ENCODE peak calls at places on chromosomes 1 and 21, in four cellular contexts. One of them, this sample, is unnamed.
A peak's percentile ranks its signal among the peaks of the same experiment; 100 is the strongest.

GRCh38 chr1:21518774-21519455 is 9.7 kb downstream of the ALPL start:
- DNase-seq in left lung: no peak
- DNase-seq in neuronal stem cell: no peak
- DNase-seq in stomach: no peak
- DNase-seq in this sample: no peak

GRCh38 chr21:42013901-42014300 is 3.7 kb upstream of the ZBTB21 start:
- DNase-seq in left lung: no peak
- DNase-seq in neuronal stem cell: no peak
- DNase-seq in stomach: no peak
- DNase-seq in this sample: no peak

GRCh38 chr1:11653616-11654570 is at the start of gene FBXO2:
- DNase-seq in left lung: no peak
- DNase-seq in neuronal stem cell: peak; percentile 51
- DNase-seq in stomach: peak; percentile 71
- DNase-seq in this sample: no peak

GRCh38 chr21:27831821-27832569 is 865.1 kb upstream of the ADAMTS5 start:
- DNase-seq in left lung: no peak
- DNase-seq in neuronal stem cell: no peak
- DNase-seq in stomach: no peak
- DNase-seq in this sample: no peak

GRCh38 chr1:16226495-16227179 is 10.3 kb downstream of the CPLANE2 start:
- DNase-seq in left lung: peak; percentile 79
- DNase-seq in neuronal stem cell: no peak
- DNase-seq in stomach: peak; percentile 80
- DNase-seq in this sample: no peak

GRCh38 chr1:9651565-9652378 is at the start of gene PIK3CD:
- DNase-seq in left lung: no peak
- DNase-seq in neuronal stem cell: peak; percentile 70
- DNase-seq in stomach: no peak
- DNase-seq in this sample: no peak

GRCh38 chr21:34881421-34881820 is 167.7 kb downstream of the RUNX1 start:
- DNase-seq in left lung: no peak
- DNase-seq in neuronal stem cell: no peak
- DNase-seq in stomach: no peak
- DNase-seq in this sample: no peak

GRCh38 chr1:215835951-215836350 is 268.8 kb downstream of the KCTD3 start:
- DNase-seq in left lung: no peak
- DNase-seq in neuronal stem cell: no peak
- DNase-seq in stomach: no peak
- DNase-seq in this sample: no peak

GRCh38 chr21:42376338-42376982 is 10.1 kb upstream of the TFF1 start:
- DNase-seq in left lung: no peak
- DNase-seq in neuronal stem cell: no peak
- DNase-seq in stomach: peak; percentile 88
- DNase-seq in this sample: no peak

GRCh38 chr1:246043556-246043955 is 463.5 kb downstream of the SMYD3 start:
- DNase-seq in left lung: no peak
- DNase-seq in neuronal stem cell: no peak
- DNase-seq in stomach: no peak
- DNase-seq in this sample: no peak

GRCh38 chr1:29240400-29240837 is 4.1 kb downstream of the PTPRU start:
- DNase-seq in left lung: no peak
- DNase-seq in neuronal stem cell: no peak
- DNase-seq in stomach: no peak
- DNase-seq in this sample: no peak

GRCh38 chr1:156551866-156552265 is 20.5 kb downstream of the IQGAP3 start:
- DNase-seq in left lung: no peak
- DNase-seq in neuronal stem cell: no peak
- DNase-seq in stomach: no peak
- DNase-seq in this sample: no peak

GRCh38 chr1:18923721-18924610 is 21.6 kb upstream of the ALDH4A1 start:
- DNase-seq in left lung: no peak
- DNase-seq in neuronal stem cell: no peak
- DNase-seq in stomach: no peak
- DNase-seq in this sample: no peak

GRCh38 chr1:243916160-243916559 is 66.1 kb upstream of the AKT3 start:
- DNase-seq in left lung: no peak
- DNase-seq in neuronal stem cell: no peak
- DNase-seq in stomach: no peak
- DNase-seq in this sample: no peak

GRCh38 chr21:21226472-21226871 is 228.3 kb downstream of the NCAM2 start:
- DNase-seq in left lung: no peak
- DNase-seq in neuronal stem cell: no peak
- DNase-seq in stomach: no peak
- DNase-seq in this sample: no peak

GRCh38 chr1:44316231-44316759 is 38.8 kb downstream of the ERI3 start:
- DNase-seq in left lung: no peak
- DNase-seq in neuronal stem cell: no peak
- DNase-seq in stomach: no peak
- DNase-seq in this sample: peak; percentile 87

GRCh38 chr1:112337028-112337531 is 58.9 kb upstream of the CTTNBP2NL start:
- DNase-seq in left lung: peak; percentile 46
- DNase-seq in neuronal stem cell: no peak
- DNase-seq in stomach: peak; percentile 34
- DNase-seq in this sample: no peak

GRCh38 chr21:36909423-36909822 is 57.0 kb downstream of the HLCS start:
- DNase-seq in left lung: no peak
- DNase-seq in neuronal stem cell: no peak
- DNase-seq in stomach: no peak
- DNase-seq in this sample: no peak

GRCh38 chr1:47940321-47940720 is 56.9 kb downstream of the TRABD2B start:
- DNase-seq in left lung: no peak
- DNase-seq in neuronal stem cell: no peak
- DNase-seq in stomach: no peak
- DNase-seq in this sample: no peak

GRCh38 chr1:150966011-150966410 is 8.6 kb downstream of the CERS2 start:
- DNase-seq in left lung: no peak
- DNase-seq in neuronal stem cell: no peak
- DNase-seq in stomach: no peak
- DNase-seq in this sample: no peak

GRCh38 chr1:197948926-197949899 is 32.0 kb downstream of the LHX9 start:
- DNase-seq in left lung: no peak
- DNase-seq in neuronal stem cell: no peak
- DNase-seq in stomach: no peak
- DNase-seq in this sample: peak; percentile 20

GRCh38 chr1:190608282-190608681 is 130.6 kb upstream of the BRINP3 start:
- DNase-seq in left lung: no peak
- DNase-seq in neuronal stem cell: no peak
- DNase-seq in stomach: no peak
- DNase-seq in this sample: no peak

GRCh38 chr1:101567582-101568189 is 330.9 kb downstream of the S1PR1 start:
- DNase-seq in left lung: no peak
- DNase-seq in neuronal stem cell: peak; percentile 5
- DNase-seq in stomach: peak; percentile 31
- DNase-seq in this sample: peak; percentile 49

GRCh38 chr1:88736633-88737248 is 52.7 kb downstream of the PKN2 start:
- DNase-seq in left lung: no peak
- DNase-seq in neuronal stem cell: no peak
- DNase-seq in stomach: no peak
- DNase-seq in this sample: peak; percentile 69

GRCh38 chr1:162168261-162168660 is 98.8 kb downstream of the NOS1AP start:
- DNase-seq in left lung: no peak
- DNase-seq in neuronal stem cell: no peak
- DNase-seq in stomach: peak; percentile 90
- DNase-seq in this sample: no peak

GRCh38 chr21:45856422-45856821 is 125.1 kb upstream of the COL6A1 start:
- DNase-seq in left lung: no peak
- DNase-seq in neuronal stem cell: no peak
- DNase-seq in stomach: peak; percentile 20
- DNase-seq in this sample: peak; percentile 40

GRCh38 chr21:25963186-25963585 is 207.4 kb downstream of the APP start:
- DNase-seq in left lung: no peak
- DNase-seq in neuronal stem cell: no peak
- DNase-seq in stomach: no peak
- DNase-seq in this sample: no peak

GRCh38 chr1:116882866-116883265 is 26.9 kb upstream of the PTGFRN start:
- DNase-seq in left lung: no peak
- DNase-seq in neuronal stem cell: no peak
- DNase-seq in stomach: no peak
- DNase-seq in this sample: no peak
- H3K4me1 ChIP-seq in left lung: peaks cover 10% of the 10 kb centered on the region
- H3K4me1 ChIP-seq in neuronal stem cell: peaks cover 16% of the 10 kb centered on the region
- H3K4me1 ChIP-seq in stomach: peaks cover 29% of the 10 kb centered on the region
- H3K4me1 ChIP-seq in this sample: peaks cover 16% of the 10 kb centered on the region

GRCh38 chr1:230708631-230709580 is 5.0 kb downstream of the AGT start:
- DNase-seq in left lung: no peak
- DNase-seq in neuronal stem cell: no peak
- DNase-seq in stomach: no peak
- DNase-seq in this sample: no peak
- H3K4me1 ChIP-seq in left lung: no peaks in the 10 kb centered on the region
- H3K4me1 ChIP-seq in neuronal stem cell: peaks cover under 1% of the 10 kb centered on the region
- H3K4me1 ChIP-seq in stomach: peaks cover 6% of the 10 kb centered on the region
- H3K4me1 ChIP-seq in this sample: no peaks in the 10 kb centered on the region

GRCh38 chr1:109500886-109501285 is 7.0 kb downstream of the CYB561D1 start:
- DNase-seq in left lung: no peak
- DNase-seq in neuronal stem cell: no peak
- DNase-seq in stomach: no peak
- DNase-seq in this sample: no peak

GRCh38 chr1:109503935-109504334 is 5.6 kb downstream of the AMIGO1 start:
- DNase-seq in left lung: no peak
- DNase-seq in neuronal stem cell: no peak
- DNase-seq in stomach: no peak
- DNase-seq in this sample: no peak

GRCh38 chr1:109499661-109500536 is 6.0 kb downstream of the CYB561D1 start:
- DNase-seq in left lung: no peak
- DNase-seq in neuronal stem cell: no peak
- DNase-seq in stomach: peak; percentile 66
- DNase-seq in this sample: peak; percentile 67

GRCh38 chr1:109502368-109502851 is 7.1 kb downstream of the AMIGO1 start:
- DNase-seq in left lung: no peak
- DNase-seq in neuronal stem cell: no peak
- DNase-seq in stomach: no peak
- DNase-seq in this sample: no peak

DNA sequence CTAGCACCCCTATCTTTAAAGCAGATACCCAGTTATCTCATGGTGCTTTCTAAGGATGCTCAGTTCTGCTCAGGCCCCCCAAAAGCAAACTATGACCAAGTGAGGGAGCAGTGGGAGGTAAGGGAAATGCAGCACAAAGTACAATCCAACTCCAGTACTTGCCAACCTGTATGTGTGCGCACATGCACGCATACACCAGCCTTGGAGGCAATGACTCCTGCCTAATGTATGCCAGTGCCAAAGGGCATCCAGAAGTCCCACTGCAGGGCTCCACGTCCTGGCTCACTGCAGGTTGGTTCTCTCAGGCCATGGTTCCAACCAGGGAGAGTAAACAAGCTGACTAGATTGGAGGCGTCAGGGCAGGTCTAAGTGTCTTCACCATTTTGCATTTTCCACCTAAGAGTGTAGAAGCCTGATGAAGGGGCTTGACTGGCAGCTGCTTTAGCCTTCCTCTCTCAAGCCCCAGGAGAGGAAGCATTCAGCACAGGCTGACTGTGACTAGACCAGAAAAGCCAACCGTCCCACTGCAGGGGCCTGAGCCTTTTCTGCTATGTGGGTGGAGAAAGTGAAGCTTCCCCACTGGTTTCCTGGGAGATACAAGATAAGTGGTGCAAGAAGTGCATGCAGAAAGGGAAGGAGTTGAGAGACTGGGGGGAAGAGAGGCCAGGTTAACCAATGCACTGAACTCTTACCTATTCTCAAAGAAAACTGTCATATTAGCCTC is 7.7 kb downstream of the AMIGO1 start:
- DNase-seq in left lung: no peak
- DNase-seq in neuronal stem cell: no peak
- DNase-seq in stomach: no peak
- DNase-seq in this sample: no peak
- H3K4me1 ChIP-seq in left lung: peaks cover 39% of the 10 kb centered on the region
- H3K4me1 ChIP-seq in neuronal stem cell: peaks cover 12% of the 10 kb centered on the region
- H3K4me1 ChIP-seq in stomach: peaks cover 76% of the 10 kb centered on the region
- H3K4me1 ChIP-seq in this sample: no peaks in the 10 kb centered on the region

GRCh38 chr1:231386472-231386871 is 35.6 kb downstream of the EGLN1 start:
- DNase-seq in left lung: no peak
- DNase-seq in neuronal stem cell: no peak
- DNase-seq in stomach: no peak
- DNase-seq in this sample: no peak

GRCh38 chr1:231387770-231388669 is 34.1 kb downstream of the EGLN1 start:
- DNase-seq in left lung: no peak
- DNase-seq in neuronal stem cell: no peak
- DNase-seq in stomach: no peak
- DNase-seq in this sample: no peak

GRCh38 chr1:231392380-231393131 is 29.5 kb downstream of the EGLN1 start:
- DNase-seq in left lung: no peak
- DNase-seq in neuronal stem cell: no peak
- DNase-seq in stomach: no peak
- DNase-seq in this sample: no peak

GRCh38 chr1:231393668-231394067 is 28.4 kb downstream of the EGLN1 start:
- DNase-seq in left lung: no peak
- DNase-seq in neuronal stem cell: no peak
- DNase-seq in stomach: no peak
- DNase-seq in this sample: no peak

GRCh38 chr1:231390071-231390470 is 32.0 kb downstream of the EGLN1 start:
- DNase-seq in left lung: no peak
- DNase-seq in neuronal stem cell: no peak
- DNase-seq in stomach: no peak
- DNase-seq in this sample: no peak
- H3K4me1 ChIP-seq in left lung: peaks cover 26% of the 10 kb centered on the region
- H3K4me1 ChIP-seq in neuronal stem cell: no peaks in the 10 kb centered on the region
- H3K4me1 ChIP-seq in stomach: peaks cover 52% of the 10 kb centered on the region
- H3K4me1 ChIP-seq in this sample: peaks cover 10% of the 10 kb centered on the region

This sample was measured in HAP-1.